ENCODE peak calls at places on chromosomes 1 and 21, in eight cellular contexts. G is fibroblast of mammary gland, N is endodermal cell, B is GM23338, X is right lobe of liver, K is stomach, F is heart right ventricle, I is AG09309. J is an unnamed sample.

GRCh38 chr1:19921310-19921709 is 2.1 kb downstream of the PLA2G2E start:
- DNase-seq in I (no peak), X (no peak), B (no peak), N (peak; percentile 46), G (no peak), F (no peak), K (no peak), J (no peak)

GRCh38 chr1:5515501-5515900 is 476.7 kb downstream of the NPHP4 start:
- DNase-seq in X (no peak), I (no peak), N (no peak), G (no peak), B (no peak), F (no peak), K (no peak), J (no peak)

GRCh38 chr1:68112835-68113243 is 62.4 kb upstream of the DIRAS3 start:
- DNase-seq in B (no peak), I (no peak), N (peak; percentile 22), K (no peak), F (no peak), G (peak; percentile 94), X (no peak), J (peak; percentile 59)

GRCh38 chr1:154220970-154221814 is 437 bp downstream of the UBAP2L start:
- DNase-seq in B (peak; percentile 60), N (peak; percentile 62), F (peak; percentile 70), X (peak; percentile 76), K (peak; percentile 61), G (peak; percentile 34), I (no peak), J (no peak)

GRCh38 chr1:29719253-29719652 is 482.9 kb downstream of the PTPRU start:
- DNase-seq in N (no peak), G (peak; percentile 89), F (no peak), X (no peak), B (no peak), K (no peak), I (no peak), J (no peak)

GRCh38 chr1:30419246-30419720 is 304.1 kb downstream of the MATN1 start:
- DNase-seq in F (no peak), K (no peak), N (peak; percentile 62), G (no peak), I (no peak), B (no peak), X (no peak), J (no peak)

GRCh38 chr1:65148548-65149390 is 766 bp downstream of the AK4 start:
- DNase-seq in G (peak; percentile 33), F (peak; percentile 60), X (peak; percentile 63), I (no peak), N (peak; percentile 88), K (no peak), B (peak; percentile 79), J (no peak)

GRCh38 chr1:3263790-3264189 is 190.7 kb upstream of the ARHGEF16 start:
- DNase-seq in N (no peak), F (no peak), K (no peak), G (no peak), B (no peak), X (no peak), I (no peak), J (no peak)

GRCh38 chr1:159849972-159850371 is 12.5 kb downstream of the VSIG8 start:
- DNase-seq in G (peak; percentile 64), F (no peak), I (no peak), B (no peak), K (no peak), N (no peak), X (no peak), J (no peak)

GRCh38 chr1:14113841-14114567 is 414.0 kb downstream of the PRDM2 start:
- DNase-seq in K (no peak), B (peak; percentile 93), X (no peak), I (peak; percentile 24), F (peak; percentile 20), G (peak; percentile 63), N (peak; percentile 92), J (peak; percentile 24)

GRCh38 chr1:25028910-25029599 is 99.0 kb upstream of the RUNX3 start:
- DNase-seq in N (no peak), F (no peak), G (no peak), B (no peak), X (no peak), K (no peak), I (no peak), J (no peak)

GRCh38 chr1:244919320-244920282 is 55.3 kb upstream of the HNRNPU start:
- DNase-seq in G (no peak), I (no peak), K (no peak), B (no peak), N (no peak), X (no peak), F (no peak), J (no peak)

GRCh38 chr1:37513795-37514349 is 694 bp downstream of the MEAF6 start:
- DNase-seq in I (no peak), B (peak; percentile 75), F (no peak), N (peak; percentile 84), K (peak; percentile 27), G (no peak), X (peak; percentile 66), J (no peak)

GRCh38 chr1:168341576-168341975 is 60.9 kb downstream of the TBX19 start:
- DNase-seq in B (no peak), F (no peak), N (no peak), I (peak; percentile 42), G (peak; percentile 25), K (no peak), X (no peak), J (no peak)

GRCh38 chr1:156816561-156817328 is at the start of gene SH2D2A:
- DNase-seq in B (no peak), G (peak; percentile 43), N (no peak), X (no peak), K (peak; percentile 65), F (peak; percentile 45), I (no peak), J (no peak)

GRCh38 chr21:43603641-43604504 is 55.4 kb downstream of the HSF2BP start:
- DNase-seq in G (peak; percentile 92), B (no peak), N (no peak), K (no peak), F (no peak), I (no peak), X (no peak), J (no peak)

GRCh38 chr1:212295579-212295978 is 10.4 kb downstream of the PPP2R5A start:
- DNase-seq in N (no peak), G (no peak), F (no peak), B (no peak), X (no peak), K (no peak), I (no peak), J (no peak)

GRCh38 chr1:156149374-156150106 is 3.8 kb upstream of the SEMA4A start:
- DNase-seq in X (no peak), F (no peak), G (no peak), K (no peak), I (no peak), N (peak; percentile 96), B (peak; percentile 99), J (no peak)

GRCh38 chr1:2791027-2791760 is 10.3 kb downstream of the TTC34 start:
- DNase-seq in X (peak; percentile 25), N (no peak), G (no peak), B (no peak), I (no peak), F (no peak), K (no peak), J (no peak)

GRCh38 chr1:221437171-221437570 is 304.7 kb downstream of the DUSP10 start:
- DNase-seq in F (no peak), I (no peak), K (no peak), B (no peak), N (no peak), G (no peak), X (no peak), J (no peak)

GRCh38 chr1:162383516-162383915 is 2.0 kb downstream of the C1orf226 start:
- DNase-seq in I (no peak), N (peak; percentile 23), X (no peak), K (no peak), G (no peak), B (no peak), F (no peak), J (no peak)

DNA sequence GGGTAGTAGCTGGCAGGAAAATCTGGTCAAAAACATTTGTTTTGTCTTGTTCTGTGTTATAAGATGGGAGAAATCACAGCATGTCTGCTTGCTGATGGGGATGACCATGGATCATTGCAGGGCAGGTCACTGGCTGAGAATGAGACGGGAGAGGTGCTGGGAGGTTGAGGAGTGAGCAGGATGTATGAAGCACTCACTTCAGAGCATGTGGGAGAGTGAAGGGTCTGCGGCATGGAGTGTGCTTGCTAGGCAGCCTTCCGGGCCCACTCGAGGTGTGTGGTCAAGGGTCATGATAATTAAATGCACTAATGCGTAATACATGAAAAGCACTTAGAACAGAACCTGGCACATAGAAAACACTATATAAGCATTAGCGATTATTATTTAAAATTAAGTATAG is 42.0 kb upstream of the SPOCD1 start:
- DNase-seq in F (no peak), I (no peak), B (no peak), X (no peak), G (no peak), N (no peak), K (no peak), J (no peak)
- H3K4me3 ChIP-seq in F (no peak overlapping the region), I (no peak overlapping the region), B (no peak overlapping the region), X (no peak overlapping the region), G (no peak overlapping the region), N (no peak overlapping the region), K (no peak overlapping the region), J (no peak overlapping the region)

DNA sequence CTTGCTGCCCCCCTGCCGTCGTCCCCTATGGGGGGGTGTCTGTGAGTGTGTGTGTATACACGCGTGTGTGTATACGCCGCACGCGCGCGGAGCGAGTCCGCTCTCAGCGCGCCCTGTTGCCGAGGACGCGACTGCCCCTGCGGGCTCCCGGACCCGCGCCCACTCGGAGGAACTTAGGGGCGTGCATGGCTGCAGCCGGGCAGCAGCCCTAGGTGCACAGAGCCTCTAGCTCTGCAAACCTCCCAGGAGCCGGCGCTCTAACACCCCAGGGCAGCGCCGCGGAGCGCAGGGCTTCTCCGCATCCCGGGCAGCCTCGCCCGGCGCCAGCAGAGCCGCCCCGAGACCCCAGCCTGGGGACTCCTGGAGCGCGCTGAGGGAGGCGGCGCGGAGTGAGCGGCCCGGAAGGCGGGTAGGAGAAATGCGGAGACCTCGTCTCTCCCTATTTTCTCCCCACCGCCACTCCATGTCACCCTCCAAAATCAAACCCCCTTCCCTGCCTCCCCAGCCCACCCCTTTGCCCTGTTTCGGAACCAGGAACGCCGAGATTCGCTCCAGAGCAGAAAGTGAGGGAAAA is 574 bp downstream of the ITPKB start:
- DNase-seq in B (peak; percentile 68), K (peak; percentile 37), X (peak; percentile 65), N (peak; percentile 81), F (peak; percentile 43), G (peak; percentile 23), I (no peak), J (no peak)
- TF ChIP-seq CTCF in B (no peak), K (no peak), X (no peak), N (no peak), F (no peak), G (no peak), I (no peak), J (no peak)

DNA sequence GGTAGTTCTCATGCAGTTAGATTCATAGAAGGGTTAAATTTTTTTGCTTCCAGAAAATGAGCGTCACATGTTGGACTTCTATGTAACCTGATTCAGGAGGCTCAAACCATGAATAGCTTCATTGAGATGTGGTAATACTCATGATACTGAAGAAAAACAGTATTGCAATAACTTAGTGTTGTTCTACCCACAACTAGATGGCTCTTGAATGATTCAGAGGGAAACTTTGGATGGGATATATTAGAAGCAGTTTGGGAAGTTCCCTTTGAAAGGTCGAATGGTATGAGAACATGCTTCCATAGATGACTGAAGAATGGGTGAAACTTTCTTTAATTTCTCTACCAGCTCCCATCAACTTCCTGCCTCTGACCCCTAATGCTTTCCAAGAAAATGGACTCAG is 211.7 kb upstream of the PTGFR start:
- DNase-seq in X (no peak), N (no peak), B (no peak), F (no peak), K (no peak), G (peak; percentile 98), I (peak; percentile 89), J (no peak)
- H3K4me3 ChIP-seq in X (no peak overlapping the region), N (no peak overlapping the region), B (no peak overlapping the region), F (no peak overlapping the region), K (no peak overlapping the region), G (no peak overlapping the region), I (no peak overlapping the region), J (no peak overlapping the region)

GRCh38 chr1:111145963-111146768 is 6.1 kb downstream of the CEPT1 start:
- DNase-seq in I (no peak), N (no peak), F (no peak), B (no peak), X (no peak), G (no peak), K (no peak), J (no peak)
- TF ChIP-seq CTCF in I (no peak), N (no peak), F (no peak), B (no peak), X (no peak), G (no peak), K (no peak), J (no peak)

J was measured in retinal pigment epithelial cell.